ENCODE peak calls at places on chromosomes 7 and 10, in four cellular contexts. One of them, this sample, is unnamed.

GRCh38 chr7:121436688-121437087 is 40.6 kb upstream of the FAM3C start:
- DNase-seq in T-helper 9 cell: no peak
- DNase-seq in T-helper 1 cell: no peak
- DNase-seq in mesenchymal stem cell: no peak
- DNase-seq in this sample: no peak

GRCh38 chr10:80988755-80989154 is 451.1 kb downstream of the SH2D4B start:
- DNase-seq in T-helper 9 cell: no peak
- DNase-seq in T-helper 1 cell: no peak
- DNase-seq in mesenchymal stem cell: no peak
- DNase-seq in this sample: no peak

GRCh38 chr7:90570373-90570959 is 25.7 kb upstream of the CDK14 start:
- DNase-seq in T-helper 9 cell: no peak
- DNase-seq in T-helper 1 cell: no peak
- DNase-seq in mesenchymal stem cell: no peak
- DNase-seq in this sample: no peak

GRCh38 chr10:98088186-98088971 is 46.1 kb upstream of the R3HCC1L start:
- DNase-seq in T-helper 9 cell: no peak
- DNase-seq in T-helper 1 cell: no peak
- DNase-seq in mesenchymal stem cell: no peak
- DNase-seq in this sample: no peak

GRCh38 chr7:75866129-75866496 is 12.7 kb upstream of the RHBDD2 start:
- DNase-seq in T-helper 9 cell: no peak
- DNase-seq in T-helper 1 cell: no peak
- DNase-seq in mesenchymal stem cell: peak
- DNase-seq in this sample: no peak

GRCh38 chr10:28677889-28678686 is 767 bp downstream of the BAMBI start:
- DNase-seq in T-helper 9 cell: peak
- DNase-seq in T-helper 1 cell: no peak
- DNase-seq in mesenchymal stem cell: peak
- DNase-seq in this sample: peak

GRCh38 chr7:105352018-105352612 is 36.6 kb downstream of the SRPK2 start:
- DNase-seq in T-helper 9 cell: peak
- DNase-seq in T-helper 1 cell: no peak
- DNase-seq in mesenchymal stem cell: peak
- DNase-seq in this sample: peak

GRCh38 chr10:63199716-63200115 is 66.6 kb downstream of the NRBF2 start:
- DNase-seq in T-helper 9 cell: no peak
- DNase-seq in T-helper 1 cell: no peak
- DNase-seq in mesenchymal stem cell: no peak
- DNase-seq in this sample: no peak

GRCh38 chr7:45033261-45033930 is 33.4 kb downstream of the CCM2 start:
- DNase-seq in T-helper 9 cell: no peak
- DNase-seq in T-helper 1 cell: no peak
- DNase-seq in mesenchymal stem cell: no peak
- DNase-seq in this sample: peak

GRCh38 chr10:48232717-48233447 is 41.6 kb downstream of the FRMPD2 start:
- DNase-seq in T-helper 9 cell: no peak
- DNase-seq in T-helper 1 cell: no peak
- DNase-seq in mesenchymal stem cell: no peak
- DNase-seq in this sample: no peak

GRCh38 chr10:22473459-22473858 is 128.2 kb downstream of the SPAG6 start:
- DNase-seq in T-helper 9 cell: no peak
- DNase-seq in T-helper 1 cell: no peak
- DNase-seq in mesenchymal stem cell: no peak
- DNase-seq in this sample: no peak

GRCh38 chr7:88302486-88302885 is 4.2 kb downstream of the STEAP4 start:
- DNase-seq in T-helper 9 cell: no peak
- DNase-seq in T-helper 1 cell: no peak
- DNase-seq in mesenchymal stem cell: no peak
- DNase-seq in this sample: no peak

This sample was measured in CD8-positive, alpha-beta memory T cell.